ENCODE peak calls at places on chromosomes 13 and 19, in five cellular contexts. M is astrocyte, V is upper lobe of left lung, S is astrocyte of the spinal cord, U is PC-9. L is an unnamed sample.

GRCh38 chr19:56707821-56708220 is 36.3 kb upstream of the ZNF835 start:
- DNase-seq in M (no peak), V (no peak), S (no peak), U (no peak), L (no peak)

GRCh38 chr19:41226874-41227390 is 7.9 kb downstream of the AXL start:
- DNase-seq in M (no peak), V (no peak), S (no peak), U (no peak), L (no peak)

GRCh38 chr19:6039541-6040225 is 61.7 kb upstream of the RANBP3 start:
- DNase-seq in M (peak; percentile 61), V (no peak), S (peak; percentile 47), U (no peak), L (no peak)

GRCh38 chr19:3708207-3708931 is at the start of gene TJP3:
- DNase-seq in M (peak; percentile 20), V (peak; percentile 89), S (no peak), U (peak; percentile 55), L (no peak)

GRCh38 chr13:111855016-111855590 is 211.8 kb upstream of the SOX1 start:
- DNase-seq in M (no peak), V (no peak), S (no peak), U (no peak), L (no peak)

GRCh38 chr19:778910-779653 is 18.2 kb upstream of the PTBP1 start:
- DNase-seq in M (peak; percentile 85), V (peak; percentile 63), S (peak; percentile 91), U (peak; percentile 87), L (no peak)

GRCh38 chr13:40145139-40145538 is 489.7 kb downstream of the COG6 start:
- DNase-seq in M (no peak), V (no peak), S (no peak), U (no peak), L (no peak)

GRCh38 chr19:28581468-28581770 is 631.5 kb downstream of the UQCRFS1 start:
- DNase-seq in M (no peak), V (no peak), S (no peak), U (no peak), L (no peak)

GRCh38 chr19:14512420-14512961 is 5.7 kb downstream of the DNAJB1 start:
- DNase-seq in M (no peak), V (no peak), S (no peak), U (no peak), L (no peak)

GRCh38 chr13:37595162-37595561 is 3.4 kb downstream of the POSTN start:
- DNase-seq in M (peak; percentile 68), V (no peak), S (peak; percentile 50), U (no peak), L (no peak)

GRCh38 chr19:46821512-46822359 is 28.9 kb downstream of the AP2S1 start:
- DNase-seq in M (no peak), V (no peak), S (no peak), U (no peak), L (peak; percentile 89)

GRCh38 chr13:61797397-61797796 is 381.7 kb upstream of the PCDH20 start:
- DNase-seq in M (no peak), V (no peak), S (no peak), U (no peak), L (no peak)

GRCh38 chr13:52846567-52847321 is 1.7 kb downstream of the PCDH8 start:
- DNase-seq in M (peak; percentile 10), V (peak; percentile 36), S (no peak), U (no peak), L (no peak)

GRCh38 chr13:24279706-24280105 is 29.7 kb upstream of the C1QTNF9 start:
- DNase-seq in M (no peak), V (peak; percentile 46), S (no peak), U (no peak), L (no peak)

GRCh38 chr13:51523082-51523518 is 61.2 kb upstream of the WDFY2 start:
- DNase-seq in M (peak; percentile 59), V (peak; percentile 51), S (peak; percentile 60), U (peak; percentile 55), L (peak; percentile 44)

GRCh38 chr19:19866599-19867248 is 1.0 kb downstream of the ZNF253 start:
- DNase-seq in M (no peak), V (peak; percentile 39), S (no peak), U (no peak), L (no peak)

GRCh38 chr19:48386981-48387380 is 4.4 kb downstream of the KDELR1 start:
- DNase-seq in M (no peak), V (no peak), S (no peak), U (no peak), L (no peak)

GRCh38 chr13:42474954-42475353 is 99.0 kb upstream of the TNFSF11 start:
- DNase-seq in M (peak; percentile 20), V (no peak), S (peak; percentile 90), U (no peak), L (peak; percentile 41)

GRCh38 chr19:1018932-1019615 is 1.8 kb downstream of the TMEM259 start:
- DNase-seq in M (no peak), V (no peak), S (no peak), U (no peak), L (no peak)

GRCh38 chr13:79108914-79109643 is 297.0 kb downstream of the RBM26 start:
- DNase-seq in M (no peak), V (peak; percentile 22), S (no peak), U (no peak), L (no peak)

GRCh38 chr13:27792393-27793218 is at the start of gene GSX1:
- DNase-seq in M (peak; percentile 63), V (peak; percentile 56), S (peak; percentile 80), U (no peak), L (no peak)
- H3K4me3 ChIP-seq in M (no peak within 1 kb of the TSS), V (peak within 1 kb of the TSS; percentile 48), S (no peak within 1 kb of the TSS), U (peak within 1 kb of the TSS; percentile 44), L (no peak within 1 kb of the TSS)

DNA sequence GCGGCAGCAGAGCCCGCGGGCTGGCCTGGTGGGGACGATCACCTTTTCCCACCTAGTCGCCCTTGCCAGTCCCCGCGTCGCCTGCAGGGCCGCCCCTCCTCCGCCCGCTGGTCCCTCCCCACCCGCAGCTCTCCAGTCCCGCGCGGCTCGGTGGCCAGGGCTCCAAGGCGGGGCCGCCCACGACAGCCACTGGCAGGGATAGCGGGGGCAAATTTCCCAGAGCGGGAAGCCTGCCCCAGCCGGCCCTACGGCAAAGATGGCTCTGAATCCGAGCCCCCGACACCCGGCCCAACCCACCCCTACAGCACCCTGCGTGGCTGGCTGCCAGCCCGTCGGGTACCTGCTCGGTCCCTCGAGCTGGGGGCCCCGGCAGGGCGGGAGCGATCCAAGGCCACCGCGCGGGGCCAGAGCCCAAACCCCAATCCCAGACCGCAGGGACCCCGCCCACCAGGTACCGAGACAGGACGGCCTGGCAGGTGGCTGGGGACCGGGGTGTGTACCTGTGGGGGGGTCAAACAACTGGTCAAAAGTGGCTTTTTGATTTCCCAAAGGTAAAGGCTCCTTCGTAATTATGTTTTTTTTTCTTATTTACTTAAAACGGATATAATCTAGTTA is 6.3 kb upstream of the ZNF98 start:
- DNase-seq in M (no peak), V (no peak), S (no peak), U (no peak), L (no peak)
- H3K4me3 ChIP-seq in M (no peak overlapping the region), V (no peak overlapping the region), S (no peak overlapping the region), U (no peak overlapping the region), L (no peak overlapping the region)

GRCh38 chr13:26046639-26047038 is 5.2 kb downstream of the SHISA2 start:
- DNase-seq in M (no peak), V (no peak), S (no peak), U (no peak), L (no peak)

GRCh38 chr13:26042781-26043180 is 9.0 kb downstream of the SHISA2 start:
- DNase-seq in M (no peak), V (no peak), S (no peak), U (no peak), L (no peak)

GRCh38 chr13:26047040-26047439 is 4.8 kb downstream of the SHISA2 start:
- DNase-seq in M (no peak), V (no peak), S (no peak), U (no peak), L (no peak)

GRCh38 chr13:26048745-26049144 is 3.1 kb downstream of the SHISA2 start:
- DNase-seq in M (no peak), V (no peak), S (no peak), U (no peak), L (no peak)

DNA sequence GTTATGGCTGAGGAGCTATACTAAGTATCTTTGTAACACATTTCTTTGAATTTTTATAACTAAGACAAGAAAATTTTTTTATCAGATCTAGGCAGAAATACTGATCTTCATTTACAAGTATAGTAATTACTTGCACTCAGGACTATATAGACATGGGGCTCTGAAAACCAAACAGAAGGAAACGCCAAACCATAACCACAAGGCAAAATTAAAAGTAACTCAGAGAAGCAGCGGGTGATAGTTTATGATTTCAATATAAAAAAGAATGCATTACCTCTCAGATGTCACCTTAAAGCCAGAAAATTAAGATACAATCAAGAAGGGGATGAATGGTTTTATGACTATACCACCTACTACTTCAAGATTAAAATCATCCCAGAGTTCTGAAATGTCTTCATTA is 6.7 kb downstream of the SHISA2 start:
- DNase-seq in M (no peak), V (no peak), S (no peak), U (no peak), L (peak; percentile 77)
- H3K4me3 ChIP-seq in M (no peak overlapping the region), V (no peak overlapping the region), S (no peak overlapping the region), U (no peak overlapping the region), L (no peak overlapping the region)

DNA sequence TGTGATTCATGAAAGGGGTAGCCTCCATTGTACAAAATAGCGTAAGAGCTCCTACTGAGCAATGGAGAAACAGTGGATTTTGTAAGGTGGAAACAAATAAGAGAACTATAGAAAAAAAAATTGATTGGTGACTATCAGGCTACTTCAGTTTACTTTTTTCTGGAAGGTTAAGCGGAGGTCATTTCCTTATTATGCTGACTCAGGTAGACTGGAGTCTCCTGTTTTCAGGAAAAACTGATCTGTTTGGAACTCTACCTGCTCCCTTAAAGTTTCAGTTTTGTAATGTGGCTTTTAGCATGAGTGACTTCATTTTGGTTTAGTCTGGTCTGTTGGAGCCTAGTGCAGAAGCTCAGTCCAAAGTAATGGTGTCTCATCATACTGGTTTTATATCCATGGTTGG is 3.4 kb downstream of the ZNF607 start:
- DNase-seq in M (no peak), V (no peak), S (no peak), U (no peak), L (no peak)
- H3K4me3 ChIP-seq in M (no peak overlapping the region), V (no peak overlapping the region), S (no peak overlapping the region), U (no peak overlapping the region), L (no peak overlapping the region)

DNA sequence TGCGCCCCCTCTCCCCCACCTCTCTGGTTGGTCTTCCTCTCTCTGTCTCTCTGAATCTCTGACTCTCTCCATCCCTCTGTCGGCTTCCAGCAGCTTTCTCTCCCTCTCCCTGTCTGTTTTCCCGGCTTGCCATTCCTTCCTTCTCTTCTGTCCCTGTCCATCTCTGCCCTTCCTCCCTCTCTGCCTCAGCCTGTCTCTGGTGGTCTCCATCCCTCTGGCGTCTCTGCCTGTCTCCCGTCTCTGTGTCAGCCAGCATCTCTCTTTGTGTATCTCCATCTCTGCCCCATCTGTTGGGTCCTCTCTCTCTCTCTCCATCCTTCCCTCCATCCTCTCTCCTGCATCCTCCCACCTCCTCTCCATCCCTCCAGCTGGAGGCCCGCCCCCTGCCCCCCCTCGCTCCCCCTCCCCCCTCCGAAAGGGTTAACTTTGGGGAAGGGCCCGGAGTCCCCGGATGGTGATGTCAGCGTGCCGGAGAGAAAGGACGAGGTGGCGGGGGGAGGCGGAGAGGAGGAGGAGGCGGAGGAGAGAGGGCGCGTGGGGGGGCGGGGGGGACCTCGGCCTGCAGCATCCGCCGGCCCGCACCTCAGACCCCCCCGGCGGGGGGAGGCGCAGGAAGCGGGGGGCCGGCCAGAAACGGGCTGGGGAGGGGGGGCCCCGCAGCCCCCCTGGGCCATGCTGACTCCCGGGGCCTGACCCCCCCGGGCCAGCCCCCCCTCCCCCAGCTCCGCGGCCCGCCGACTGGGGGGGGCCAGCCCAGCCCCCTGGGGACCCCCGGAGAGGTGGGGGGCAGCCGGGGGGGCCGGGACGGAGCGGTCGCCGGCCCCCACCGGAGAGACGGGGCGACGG is at the start of gene BRSK1:
- DNase-seq in M (peak; percentile 30), V (no peak), S (peak; percentile 51), U (no peak), L (peak; percentile 66)
- H3K4me3 ChIP-seq in M (peak within 1 kb of the TSS; percentile 37), V (peak within 1 kb of the TSS; percentile 38), S (peak within 1 kb of the TSS; percentile 49), U (no peak within 1 kb of the TSS), L (peak within 1 kb of the TSS; percentile 51)

GRCh38 chr19:17751103-17751911 is at the start of gene FCHO1:
- DNase-seq in M (no peak), V (peak; percentile 78), S (no peak), U (no peak), L (peak; percentile 84)
- H3K4me3 ChIP-seq in M (no peak within 1 kb of the TSS), V (peak within 1 kb of the TSS; percentile 38), S (no peak within 1 kb of the TSS), U (no peak within 1 kb of the TSS), L (peak within 1 kb of the TSS; percentile 83)